ENCODE peak calls at places on chromosomes 7 and 10, in nine cellular contexts. S is right cardiac atrium, H is fibroblast of lung, N is astrocyte, L is breast epithelium, V is neuronal stem cell, X is left ventricle myocardium inferior, E is small intestine, R is A549. P is an unnamed sample. For H3K4me1, the result is how much of the 10 kb centered on the place peaks cover.

GRCh38 chr10:35210961-35211360 is 84.3 kb downstream of the CREM start:
- DNase-seq in S (no peak), H (no peak), N (no peak), L (no peak), V (no peak), X (no peak), E (no peak), R (no peak), P (no peak)

GRCh38 chr10:24920907-24921881 is 31.2 kb downstream of the PRTFDC1 start:
- DNase-seq in S (peak), H (peak), N (peak), L (peak), V (no peak), X (peak), E (peak), R (peak), P (peak)

GRCh38 chr7:128074336-128074735 is 43.1 kb upstream of the LRRC4 start:
- DNase-seq in S (no peak), H (no peak), N (no peak), L (no peak), V (no peak), X (no peak), E (no peak), R (no peak), P (no peak)

GRCh38 chr7:22949944-22950343 is 64.0 kb downstream of the HYCC1 start:
- DNase-seq in S (no peak), H (peak), N (peak), L (no peak), V (no peak), X (no peak), E (no peak), R (no peak), P (no peak)

GRCh38 chr7:42227523-42227922 is 9.5 kb downstream of the GLI3 start:
- DNase-seq in S (no peak), H (no peak), N (no peak), L (peak), V (no peak), X (no peak), E (peak), R (no peak), P (no peak)

GRCh38 chr7:31710171-31710570 is 23.2 kb downstream of the PPP1R17 start:
- DNase-seq in S (no peak), H (no peak), N (no peak), L (no peak), V (peak), X (no peak), E (no peak), R (no peak), P (no peak)

GRCh38 chr7:25032774-25033743 is 53.1 kb upstream of the OSBPL3 start:
- DNase-seq in S (no peak), H (peak), N (peak), L (no peak), V (no peak), X (no peak), E (no peak), R (no peak), P (no peak)

GRCh38 chr7:139618482-139619366 is 95.2 kb downstream of the CLEC2L start:
- DNase-seq in S (peak), H (no peak), N (peak), L (no peak), V (peak), X (no peak), E (peak), R (peak), P (peak)

GRCh38 chr7:1418505-1419309 is 40.6 kb downstream of the MICALL2 start:
- DNase-seq in S (peak), H (peak), N (peak), L (no peak), V (peak), X (no peak), E (no peak), R (peak), P (peak)

GRCh38 chr10:126847666-126848065 is 57.6 kb upstream of the DOCK1 start:
- DNase-seq in S (no peak), H (no peak), N (no peak), L (no peak), V (no peak), X (no peak), E (no peak), R (no peak), P (no peak)

DNA sequence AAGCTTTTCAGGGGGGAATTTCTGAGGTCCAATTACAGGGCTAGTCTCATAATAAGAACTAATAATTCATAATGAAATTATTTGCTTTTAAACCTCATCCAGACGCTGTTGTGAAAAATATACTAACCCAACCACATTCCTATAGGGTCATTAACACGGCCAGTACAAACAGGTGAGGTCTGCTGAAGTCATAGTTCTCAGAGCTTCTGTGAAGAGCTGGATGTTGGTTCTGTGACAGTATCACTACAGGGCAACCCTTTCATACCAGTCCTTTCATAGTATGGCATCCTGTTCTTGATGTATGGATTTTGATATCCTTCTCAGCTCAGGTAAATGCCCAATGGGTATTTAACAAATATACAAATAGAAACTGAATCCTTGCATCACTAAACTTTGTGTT is 62.3 kb upstream of the FAM133B start:
- DNase-seq in S (no peak), H (no peak), N (no peak), L (no peak), V (no peak), X (no peak), E (no peak), R (no peak), P (no peak)
- H3K4me3 ChIP-seq in S (no peak), H (no peak), N (no peak), L (no peak), V (no peak), X (no peak), E (no peak), R (no peak), P (no peak)

GRCh38 chr7:55963584-55964168 is 709 bp upstream of the NIPSNAP2 start:
- DNase-seq in S (no peak), H (no peak), N (no peak), L (no peak), V (no peak), X (no peak), E (peak), R (no peak), P (no peak)
- H3K27ac ChIP-seq in S (peak), H (no peak), N (no peak), L (peak), V (no peak), X (peak), E (peak), R (peak), P (no peak)

GRCh38 chr10:88216976-88217375 is 353.6 kb downstream of the PTEN start:
- DNase-seq in S (no peak), H (no peak), N (no peak), L (no peak), V (no peak), X (no peak), E (peak), R (no peak), P (no peak)

GRCh38 chr10:88221616-88222015 is 358.2 kb downstream of the PTEN start:
- DNase-seq in S (no peak), H (no peak), N (no peak), L (no peak), V (no peak), X (no peak), E (no peak), R (no peak), P (no peak)

GRCh38 chr10:88222878-88223277 is 359.5 kb downstream of the PTEN start:
- DNase-seq in S (no peak), H (no peak), N (no peak), L (no peak), V (no peak), X (no peak), E (no peak), R (no peak), P (no peak)

GRCh38 chr10:88218362-88218761 is 354.9 kb downstream of the PTEN start:
- DNase-seq in S (no peak), H (no peak), N (no peak), L (no peak), V (no peak), X (no peak), E (no peak), R (no peak), P (no peak)

DNA sequence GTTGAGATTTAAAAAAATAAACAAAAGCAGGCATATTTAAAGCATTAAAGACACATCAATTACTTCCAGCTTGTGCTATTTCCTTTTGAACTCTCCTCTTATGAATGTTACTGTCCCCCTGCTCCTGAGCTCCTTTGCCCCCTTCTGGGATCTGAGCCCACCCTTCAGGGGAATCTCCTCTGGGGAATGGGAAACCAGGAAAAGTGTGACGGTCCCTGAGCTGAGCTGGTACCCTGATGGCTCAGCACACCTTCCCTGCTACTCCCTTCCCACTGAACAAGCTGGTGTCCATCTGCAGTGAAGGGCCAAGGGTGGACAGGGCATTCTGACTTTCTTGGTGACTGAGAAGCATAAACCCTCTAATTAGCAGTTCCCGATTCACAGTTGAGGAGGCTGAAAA is 356.3 kb downstream of the PTEN start:
- DNase-seq in S (no peak), H (no peak), N (no peak), L (no peak), V (no peak), X (no peak), E (no peak), R (no peak), P (no peak)
- H3K4me1 ChIP-seq in S (under half), H (under half), N (under half), L (under half), V (under half), X (under half), E (under half), R (under half), P (under half)

GRCh38 chr7:8443871-8444756 is 10.7 kb downstream of the NXPH1 start:
- DNase-seq in S (no peak), H (no peak), N (no peak), L (no peak), V (no peak), X (no peak), E (no peak), R (peak), P (no peak)

GRCh38 chr7:8441602-8442294 is 8.3 kb downstream of the NXPH1 start:
- DNase-seq in S (no peak), H (no peak), N (no peak), L (no peak), V (no peak), X (no peak), E (no peak), R (no peak), P (no peak)

GRCh38 chr7:8442295-8442813 is 8.9 kb downstream of the NXPH1 start:
- DNase-seq in S (no peak), H (no peak), N (no peak), L (no peak), V (no peak), X (no peak), E (no peak), R (no peak), P (no peak)

GRCh38 chr7:8441106-8441590 is 7.7 kb downstream of the NXPH1 start:
- DNase-seq in S (no peak), H (no peak), N (no peak), L (no peak), V (no peak), X (no peak), E (no peak), R (no peak), P (no peak)

GRCh38 chr7:8442814-8443304 is 9.4 kb downstream of the NXPH1 start:
- DNase-seq in S (peak), H (peak), N (peak), L (no peak), V (peak), X (peak), E (no peak), R (no peak), P (peak)
- H3K4me3 ChIP-seq in S (peak), H (no peak), N (peak), L (peak), V (peak), X (peak), E (no peak), R (no peak), P (no peak)

DNA sequence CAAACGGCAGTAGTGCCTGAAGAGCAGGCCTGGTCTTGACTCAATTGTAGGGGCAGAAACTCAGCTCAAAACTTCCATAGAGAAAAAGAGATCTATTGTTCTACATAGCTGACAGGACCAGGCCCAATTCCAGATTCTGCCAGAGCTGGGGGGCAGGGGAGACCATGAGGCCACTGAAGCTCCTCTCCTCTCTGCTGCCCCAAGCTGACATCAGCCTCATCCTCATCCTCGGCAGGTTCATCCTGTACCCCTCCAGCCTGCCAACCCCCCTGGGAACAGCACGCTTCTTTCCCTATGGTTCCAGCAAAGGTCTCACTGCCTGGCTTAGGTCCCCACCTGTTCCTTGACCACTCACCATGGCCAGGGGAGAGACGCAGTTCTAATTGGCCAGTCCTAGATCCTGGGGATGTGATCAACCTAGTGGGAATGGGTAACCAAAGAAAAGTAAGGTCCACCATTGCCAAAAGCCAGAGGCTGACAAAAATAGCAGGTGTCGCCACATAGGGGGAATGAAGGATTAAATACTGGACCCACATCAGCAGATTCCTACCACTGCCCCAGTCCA is 42.9 kb downstream of the CCDC3 start:
- DNase-seq in S (no peak), H (no peak), N (no peak), L (no peak), V (no peak), X (no peak), E (no peak), R (no peak), P (peak)
- H3K27ac ChIP-seq in S (no peak), H (no peak), N (no peak), L (no peak), V (no peak), X (no peak), E (no peak), R (no peak), P (no peak)

GRCh38 chr10:621500-621899 is 68.0 kb downstream of the DIP2C start:
- DNase-seq in S (no peak), H (no peak), N (no peak), L (no peak), V (no peak), X (no peak), E (no peak), R (no peak), P (no peak)
- H3K4me1 ChIP-seq in S (under half), H (under half), N (under half), L (under half), V (under half), X (half or more), E (under half), R (under half), P (under half)

DNA sequence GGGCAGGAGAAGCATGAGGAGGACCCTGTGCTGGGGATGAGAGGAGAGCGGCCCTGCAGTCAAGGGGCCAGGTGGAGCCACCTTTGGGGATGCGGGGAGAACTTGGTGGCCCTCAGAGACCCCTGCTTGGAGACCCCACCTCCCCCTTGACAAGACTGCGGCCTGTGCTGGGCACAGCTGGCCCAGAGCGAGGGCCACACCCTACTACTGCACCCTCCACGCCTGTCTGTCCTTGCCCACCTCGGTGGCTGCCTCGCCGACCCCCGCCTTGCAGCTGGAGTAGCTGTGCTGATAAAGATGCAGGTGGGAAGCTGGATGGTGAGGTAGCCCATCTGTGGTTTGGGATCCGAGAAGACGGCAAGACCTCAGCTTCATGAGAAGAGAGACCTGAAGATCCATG is 186.8 kb downstream of the MGMT start:
- DNase-seq in S (no peak), H (no peak), N (no peak), L (no peak), V (no peak), X (no peak), E (no peak), R (no peak), P (no peak)
- H3K4me3 ChIP-seq in S (no peak), H (no peak), N (no peak), L (no peak), V (no peak), X (no peak), E (no peak), R (no peak), P (no peak)

GRCh38 chr7:156614434-156615264 is 25.9 kb upstream of the RNF32 start:
- DNase-seq in S (no peak), H (no peak), N (no peak), L (no peak), V (no peak), X (no peak), E (peak), R (no peak), P (no peak)
- H3K27ac ChIP-seq in S (no peak), H (no peak), N (no peak), L (no peak), V (no peak), X (no peak), E (peak), R (no peak), P (no peak)

DNA sequence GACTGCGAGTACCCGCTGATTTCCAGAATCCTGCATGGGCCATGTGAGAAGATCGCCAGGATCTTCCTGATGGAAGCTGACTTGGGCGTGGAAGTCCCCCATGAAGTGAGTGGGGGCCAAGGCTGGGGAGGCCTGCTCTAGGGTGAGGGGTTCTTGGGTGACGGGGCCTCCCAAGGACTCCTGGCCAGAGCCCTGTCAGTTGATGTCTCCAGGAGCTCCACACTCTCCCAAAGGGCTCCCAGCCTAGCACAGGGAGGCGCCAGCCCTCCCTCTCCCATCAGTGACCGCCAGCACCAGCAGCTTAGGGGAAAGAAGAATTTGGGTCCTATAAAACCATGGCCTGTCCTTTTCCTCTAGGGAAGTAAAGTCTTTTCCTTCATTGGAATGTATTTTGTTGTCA is 9.8 kb upstream of the ZNF22 start:
- DNase-seq in S (peak), H (no peak), N (no peak), L (no peak), V (no peak), X (no peak), E (no peak), R (no peak), P (no peak)
- H3K4me1 ChIP-seq in S (under half), H (under half), N (under half), L (under half), V (under half), X (half or more), E (under half), R (under half), P (under half)

P was measured in SJCRH30.